ENCODE peak calls at places on chromosomes 6 and 20, in eight cellular contexts. H is NCI-H2081, D is WTC11, U is COR-L47, E is hepatic stellate cell, T is HS-27A, M is OCI-LY7, K is GM10248. O is an unnamed sample.

GRCh38 chr6:31162463-31163165 is 4.2 kb downstream of the TCF19 start:
- DNase-seq in U (no peak), M (no peak), K (no peak), T (no peak), E (no peak), H (no peak), D (no peak), O (no peak)

GRCh38 chr6:39867592-39867991 is 66.7 kb downstream of the MOCS1 start:
- DNase-seq in T (no peak), H (no peak), D (peak; percentile 52), K (no peak), M (peak; percentile 32), U (no peak), E (no peak), O (no peak)

GRCh38 chr6:148771212-148771601 is 24.4 kb downstream of the UST start:
- DNase-seq in U (peak; percentile 64), E (no peak), H (peak; percentile 33), K (no peak), M (no peak), D (no peak), T (no peak), O (no peak)

GRCh38 chr6:5653801-5654200 is 352.9 kb downstream of the NRN1 start:
- DNase-seq in K (no peak), E (no peak), T (no peak), D (no peak), U (no peak), H (no peak), M (no peak), O (no peak)

GRCh38 chr6:24313477-24314141 is 44.2 kb downstream of the DCDC2 start:
- DNase-seq in H (no peak), K (no peak), D (peak; percentile 50), M (no peak), E (no peak), U (no peak), T (peak; percentile 98), O (no peak)

GRCh38 chr6:143743256-143744166 is 65.7 kb downstream of the PHACTR2 start:
- DNase-seq in E (peak; percentile 32), U (no peak), K (no peak), T (no peak), M (no peak), D (no peak), H (no peak), O (no peak)

GRCh38 chr20:5211803-5212714 is 85.3 kb downstream of the CDS2 start:
- DNase-seq in H (no peak), U (no peak), E (no peak), K (no peak), T (no peak), M (no peak), D (no peak), O (no peak)

GRCh38 chr20:57282691-57283361 is 16.4 kb upstream of the BMP7 start:
- DNase-seq in E (no peak), T (no peak), D (no peak), H (no peak), M (no peak), U (no peak), K (no peak), O (no peak)

GRCh38 chr20:44618318-44618731 is 33.2 kb downstream of the ADA start:
- DNase-seq in H (no peak), U (no peak), K (no peak), T (no peak), D (no peak), E (no peak), M (peak; percentile 34), O (no peak)

GRCh38 chr6:137923866-137924616 is 57.0 kb downstream of the TNFAIP3 start:
- DNase-seq in M (no peak), E (no peak), T (no peak), K (no peak), U (no peak), H (no peak), D (no peak), O (no peak)

GRCh38 chr20:48826883-48827771 is 672 bp downstream of the PREX1 start:
- DNase-seq in T (no peak), K (no peak), U (no peak), E (peak; percentile 35), M (peak; percentile 67), H (peak; percentile 61), D (peak; percentile 52), O (no peak)

GRCh38 chr20:17439897-17440296 is 91.3 kb downstream of the BFSP1 start:
- DNase-seq in M (no peak), H (no peak), T (no peak), U (no peak), E (no peak), D (no peak), K (no peak), O (no peak)

GRCh38 chr20:49187330-49188100 is 619 bp downstream of the STAU1 start:
- DNase-seq in T (no peak), H (peak; percentile 39), K (peak; percentile 64), U (peak; percentile 10), M (peak; percentile 52), D (no peak), E (peak; percentile 35), O (no peak)

GRCh38 chr6:33991610-33992009 is 154.3 kb downstream of the GRM4 start:
- DNase-seq in H (no peak), M (no peak), T (no peak), U (no peak), K (no peak), D (no peak), E (no peak), O (no peak)

GRCh38 chr20:5863040-5863811 is 87.1 kb downstream of the TRMT6 start:
- DNase-seq in K (no peak), E (peak; percentile 68), H (no peak), U (no peak), D (no peak), M (no peak), T (peak; percentile 40), O (no peak)

GRCh38 chr20:8875586-8875985 is 193.3 kb upstream of the PLCB4 start:
- DNase-seq in M (no peak), T (no peak), U (no peak), D (no peak), H (no peak), E (no peak), K (no peak), O (no peak)

GRCh38 chr6:40972190-40972589 is 66.8 kb downstream of the UNC5CL start:
- DNase-seq in M (no peak), H (no peak), U (no peak), T (no peak), D (no peak), K (no peak), E (no peak), O (no peak)

GRCh38 chr20:58749098-58749766 is 56.6 kb downstream of the NPEPL1 start:
- DNase-seq in T (no peak), U (no peak), D (no peak), H (no peak), K (no peak), M (no peak), E (no peak), O (no peak)

GRCh38 chr20:4358566-4358965 is 343.2 kb upstream of the RNF24 start:
- DNase-seq in M (no peak), K (no peak), H (no peak), T (no peak), E (no peak), U (no peak), D (no peak), O (no peak)